ENCODE peak calls at places on chromosome 22, in seven cellular contexts. L, G, A, N, F, K and V are unnamed samples.

GRCh38 chr22:36771376-36772063 is 4.4 kb downstream of the IFT27 start:
- DNase-seq in L (no peak), G (no peak), A (no peak), N (no peak), F (no peak), K (peak; percentile 3), V (no peak)

GRCh38 chr22:30890689-30891442 is 77.7 kb downstream of the MORC2 start:
- DNase-seq in L (peak; percentile 8), G (peak; percentile 40), A (no peak), N (peak; percentile 21), F (peak; percentile 44), K (no peak), V (peak; percentile 13)

GRCh38 chr22:24601217-24602104 is 1.5 kb upstream of the GGT1 start:
- DNase-seq in L (no peak), G (peak; percentile 16), A (no peak), N (no peak), F (peak; percentile 82), K (no peak), V (no peak)

GRCh38 chr22:39528080-39528661 is 4.4 kb downstream of the RPS19BP1 start:
- DNase-seq in L (no peak), G (peak; percentile 36), A (no peak), N (no peak), F (no peak), K (no peak), V (no peak)

GRCh38 chr22:32820131-32820882 is 18.8 kb downstream of the TIMP3 start:
- DNase-seq in L (no peak), G (no peak), A (no peak), N (no peak), F (no peak), K (no peak), V (no peak)

GRCh38 chr22:22576244-22576988 is 17.4 kb upstream of the PRAME start:
- DNase-seq in L (peak; percentile 3), G (peak; percentile 54), A (peak; percentile 22), N (peak; percentile 35), F (peak; percentile 48), K (peak; percentile 43), V (peak; percentile 21)

GRCh38 chr22:49693848-49694247 is 133.8 kb downstream of the BRD1 start:
- DNase-seq in L (no peak), G (no peak), A (no peak), N (no peak), F (no peak), K (no peak), V (no peak)

GRCh38 chr22:29840498-29840897 is 2.4 kb upstream of the ASCC2 start:
- DNase-seq in L (no peak), G (peak; percentile 29), A (no peak), N (no peak), F (no peak), K (no peak), V (no peak)

GRCh38 chr22:27697888-27698287 is 103.7 kb downstream of the MN1 start:
- DNase-seq in L (no peak), G (no peak), A (no peak), N (no peak), F (no peak), K (no peak), V (no peak)

GRCh38 chr22:46053563-46054090 is 76.7 kb upstream of the WNT7B start:
- DNase-seq in L (no peak), G (peak; percentile 65), A (peak; percentile 25), N (no peak), F (peak; percentile 89), K (no peak), V (no peak)

GRCh38 chr22:49768961-49769690 is 58.5 kb downstream of the BRD1 start:
- DNase-seq in L (peak; percentile 4), G (peak; percentile 44), A (no peak), N (no peak), F (no peak), K (peak; percentile 18), V (no peak)

GRCh38 chr22:37545703-37546435 is 14.4 kb upstream of the CDC42EP1 start:
- DNase-seq in L (peak; percentile 90), G (peak; percentile 99), A (peak; percentile 87), N (peak; percentile 80), F (peak; percentile 95), K (peak; percentile 72), V (peak; percentile 74)

GRCh38 chr22:34395370-34395769 is 475.1 kb upstream of the LARGE1 start:
- DNase-seq in L (no peak), G (no peak), A (peak; percentile 14), N (no peak), F (no peak), K (no peak), V (peak; percentile 15)

GRCh38 chr22:21958360-21959273 is 6.0 kb upstream of the PPM1F start:
- DNase-seq in L (no peak), G (no peak), A (no peak), N (no peak), F (no peak), K (no peak), V (no peak)

GRCh38 chr22:27107824-27108223 is 450.4 kb downstream of the MIAT start:
- DNase-seq in L (peak; percentile 90), G (peak; percentile 98), A (peak; percentile 95), N (peak; percentile 45), F (peak; percentile 67), K (no peak), V (peak; percentile 87)

GRCh38 chr22:19550382-19550781 is 26.2 kb upstream of the CLDN5 start:
- DNase-seq in L (no peak), G (no peak), A (no peak), N (no peak), F (no peak), K (no peak), V (no peak)

GRCh38 chr22:32720924-32721323 is 80.6 kb upstream of the TIMP3 start:
- DNase-seq in L (peak; percentile 84), G (peak; percentile 61), A (peak; percentile 35), N (no peak), F (no peak), K (no peak), V (no peak)